ENCODE peak calls at places on chromosomes 12 and 14, in five cellular contexts. L, J, O, H and M are unnamed samples.
A peak's percentile ranks its signal among the peaks of the same experiment; 100 is the strongest.

GRCh38 chr14:103204852-103205540 is 81.7 kb downstream of the TNFAIP2 start:
- DNase-seq in L (peak; percentile 12), J (no peak), O (no peak), H (no peak), M (peak; percentile 29)

GRCh38 chr12:111160350-111161142 is 208.3 kb downstream of the PHETA1 start:
- DNase-seq in L (no peak), J (no peak), O (no peak), H (no peak), M (no peak)

GRCh38 chr12:9711664-9712063 is 21.2 kb downstream of the CLECL1 start:
- DNase-seq in L (no peak), J (no peak), O (no peak), H (no peak), M (peak; percentile 27)

GRCh38 chr14:80215756-80216581 is 4.7 kb upstream of the DIO2 start:
- DNase-seq in L (peak; percentile 81), J (peak; percentile 41), O (no peak), H (no peak), M (peak; percentile 87)

GRCh38 chr14:101473795-101474562 is 87.3 kb upstream of the DIO3 start:
- DNase-seq in L (no peak), J (no peak), O (no peak), H (no peak), M (no peak)

GRCh38 chr14:102993523-102993922 is 63.8 kb downstream of the CDC42BPB start:
- DNase-seq in L (peak; percentile 95), J (no peak), O (no peak), H (no peak), M (peak; percentile 91)

GRCh38 chr12:39873065-39873464 is 232.8 kb downstream of the SLC2A13 start:
- DNase-seq in L (no peak), J (no peak), O (no peak), H (no peak), M (no peak)

GRCh38 chr12:78191611-78192010 is 360.9 kb downstream of the NAV3 start:
- DNase-seq in L (no peak), J (no peak), O (no peak), H (no peak), M (no peak)

GRCh38 chr12:105729931-105730330 is 399.4 kb downstream of the C12orf75 start:
- DNase-seq in L (no peak), J (no peak), O (no peak), H (no peak), M (no peak)

GRCh38 chr14:93155667-93156066 is 29.0 kb downstream of the MOAP1 start:
- DNase-seq in L (peak; percentile 59), J (no peak), O (no peak), H (no peak), M (peak; percentile 50)

GRCh38 chr14:93146119-93146518 is 30.4 kb upstream of the ITPK1 start:
- DNase-seq in L (no peak), J (no peak), O (peak; percentile 53), H (no peak), M (no peak)

GRCh38 chr14:93148979-93149378 is 33.3 kb upstream of the ITPK1 start:
- DNase-seq in L (no peak), J (no peak), O (no peak), H (no peak), M (no peak)

DNA sequence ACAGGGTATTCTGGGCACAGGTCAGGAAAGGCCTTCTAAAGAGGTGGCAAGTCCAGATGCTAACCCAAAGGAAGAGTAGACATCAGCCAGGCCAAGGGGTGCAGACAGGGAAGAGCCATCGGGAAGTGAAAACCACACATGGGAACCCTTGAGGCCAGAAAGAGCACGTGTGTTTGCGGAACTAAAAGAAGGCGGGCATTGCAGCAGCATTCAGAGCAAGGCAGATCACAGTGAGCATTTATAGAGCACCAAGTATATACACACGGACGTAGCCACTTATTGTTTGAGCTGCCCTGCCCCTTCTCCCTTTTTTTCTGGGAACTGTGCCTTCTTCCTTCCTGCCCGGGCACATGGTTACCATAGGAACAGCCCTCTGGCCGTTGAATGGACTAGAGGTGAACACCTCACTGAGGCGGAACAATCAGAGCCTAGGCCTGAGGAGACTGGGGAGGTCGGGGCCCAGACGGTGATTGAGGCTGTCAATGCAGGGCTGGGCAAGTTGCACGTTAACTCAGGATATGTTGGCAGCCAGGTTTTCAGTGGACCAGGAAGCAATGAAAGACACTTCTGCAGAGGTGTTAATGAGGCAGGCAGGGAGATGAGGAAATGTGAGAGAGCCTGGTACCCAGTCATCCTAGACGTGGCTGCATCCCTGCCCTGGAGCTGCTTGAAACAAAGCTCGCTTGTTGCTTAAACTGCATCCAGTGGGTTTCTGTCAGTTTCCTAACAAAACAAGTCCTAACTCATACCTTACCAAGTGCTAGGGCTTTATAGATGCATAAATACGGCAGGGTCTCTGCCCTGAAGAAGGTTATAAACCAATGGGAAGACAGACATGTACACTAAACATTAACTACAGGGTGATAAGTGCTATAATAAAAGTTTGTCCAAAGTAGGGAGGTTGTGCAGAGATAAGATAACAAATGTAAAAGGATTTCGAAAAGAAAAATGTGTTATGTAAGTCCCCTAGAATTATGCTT is 34.2 kb downstream of the MOAP1 start:
- DNase-seq in L (peak; percentile 95), J (no peak), O (no peak), H (no peak), M (peak; percentile 97)
- H3K4me3 ChIP-seq in L (no peak overlapping the region), J (no peak overlapping the region), O (no peak overlapping the region), H (no peak overlapping the region), M (no peak overlapping the region)

GRCh38 chr12:32107376-32108267 is 975 bp downstream of the BICD1 start:
- DNase-seq in L (peak; percentile 82), J (no peak), O (peak; percentile 26), H (peak; percentile 24), M (peak; percentile 83)

GRCh38 chr12:32108829-32109228 is 2.2 kb downstream of the BICD1 start:
- DNase-seq in L (no peak), J (no peak), O (peak; percentile 6), H (no peak), M (no peak)

GRCh38 chr12:32106153-32106516 is 512 bp upstream of the BICD1 start:
- DNase-seq in L (no peak), J (no peak), O (no peak), H (no peak), M (no peak)

GRCh38 chr12:32104572-32105355 is 1.9 kb upstream of the BICD1 start:
- DNase-seq in L (no peak), J (no peak), O (no peak), H (no peak), M (no peak)

GRCh38 chr12:32106517-32107366 is at the start of gene BICD1:
- DNase-seq in L (peak; percentile 69), J (peak; percentile 90), O (peak; percentile 90), H (peak; percentile 80), M (peak; percentile 90)
- TF ChIP-seq CTCF in L (peak; percentile 21), J (peak; percentile 61), O (peak; percentile 41), H (peak; percentile 17), M (no peak)

GRCh38 chr14:69933623-69934275 is 54.5 kb downstream of the SMOC1 start:
- DNase-seq in L (no peak), J (no peak), O (no peak), H (no peak), M (no peak)

GRCh38 chr14:69941768-69942742 is 62.8 kb downstream of the SMOC1 start:
- DNase-seq in L (no peak), J (no peak), O (no peak), H (no peak), M (no peak)

GRCh38 chr14:69938751-69939150 is 59.5 kb downstream of the SMOC1 start:
- DNase-seq in L (no peak), J (no peak), O (no peak), H (no peak), M (no peak)

GRCh38 chr14:69932391-69932790 is 53.2 kb downstream of the SMOC1 start:
- DNase-seq in L (no peak), J (no peak), O (no peak), H (no peak), M (no peak)

DNA sequence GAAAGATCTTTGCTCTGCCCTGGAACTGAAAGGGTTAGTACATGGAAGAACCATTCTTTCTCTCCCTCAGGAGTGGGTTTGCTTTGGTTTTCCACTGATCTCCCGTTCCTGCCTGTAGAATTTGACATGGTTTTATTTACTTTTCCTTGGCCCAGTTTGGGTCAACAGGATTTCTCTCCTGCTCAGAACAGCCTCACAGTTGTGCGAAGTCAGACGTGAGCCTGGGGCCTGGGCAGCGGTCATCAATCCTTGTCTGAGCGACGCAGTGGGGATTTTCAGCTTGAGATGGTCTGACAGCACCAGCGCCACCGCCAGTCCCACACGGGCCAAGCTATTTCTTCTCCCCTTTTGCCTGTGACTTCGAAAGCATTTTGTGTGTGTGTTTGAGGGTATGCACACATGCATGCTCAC is 58.2 kb downstream of the SMOC1 start:
- DNase-seq in L (no peak), J (no peak), O (no peak), H (no peak), M (no peak)
- H3K4me3 ChIP-seq in L (no peak overlapping the region), J (no peak overlapping the region), O (no peak overlapping the region), H (no peak overlapping the region), M (no peak overlapping the region)

GRCh38 chr14:98899441-98899840 is 372.6 kb downstream of the BCL11B start:
- DNase-seq in L (no peak), J (no peak), O (no peak), H (no peak), M (no peak)

GRCh38 chr14:98896476-98896875 is 375.5 kb downstream of the BCL11B start:
- DNase-seq in L (no peak), J (no peak), O (no peak), H (no peak), M (no peak)

GRCh38 chr14:98900721-98901272 is 371.2 kb downstream of the BCL11B start:
- DNase-seq in L (no peak), J (no peak), O (no peak), H (no peak), M (no peak)

GRCh38 chr14:98900236-98900635 is 371.8 kb downstream of the BCL11B start:
- DNase-seq in L (no peak), J (no peak), O (no peak), H (no peak), M (no peak)

GRCh38 chr14:98897605-98898309 is 374.2 kb downstream of the BCL11B start:
- DNase-seq in L (peak; percentile 82), J (no peak), O (no peak), H (no peak), M (peak; percentile 78)
- TF ChIP-seq CTCF in L (no peak), J (no peak), O (no peak), H (no peak), M (no peak)

DNA sequence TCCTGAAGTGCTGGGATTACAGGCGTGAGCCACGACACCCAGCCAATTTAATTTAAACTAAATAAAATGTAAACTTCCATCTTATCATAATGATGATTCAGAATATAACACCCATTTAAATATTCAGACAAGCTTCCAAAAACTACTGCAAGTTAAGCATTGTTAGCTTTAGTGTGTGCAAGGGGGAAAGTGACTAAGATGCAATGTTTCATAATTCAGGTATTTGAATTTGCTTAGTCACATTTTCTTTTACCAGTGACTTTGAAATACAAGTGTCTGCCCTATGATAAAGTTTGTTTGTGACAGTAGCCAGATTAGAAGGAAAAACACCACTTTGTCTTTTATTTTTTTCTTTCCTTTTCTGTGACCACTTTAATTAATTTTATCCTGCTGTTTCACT is 2.2 kb upstream of the CFAP54 start:
- DNase-seq in L (peak; percentile 97), J (no peak), O (no peak), H (no peak), M (peak; percentile 87)
- H3K4me3 ChIP-seq in L (no peak overlapping the region), J (no peak overlapping the region), O (no peak overlapping the region), H (no peak overlapping the region), M (no peak overlapping the region)